ENCODE peak calls at places on chromosomes 6 and 20, in five cellular contexts. V is HCT116, B is PC-3, G is endothelial cell of umbilical vein, T is PC-9. S is an unnamed sample.
A peak's percentile ranks its signal among the peaks of the same experiment; 100 is the strongest.

GRCh38 chr6:89951574-89952360 is 57.5 kb downstream of the GJA10 start:
- DNase-seq in V (no peak), B (peak; percentile 87), G (no peak), T (no peak), S (no peak)

GRCh38 chr6:20367716-20368485 is 33.8 kb upstream of the E2F3 start:
- DNase-seq in V (no peak), B (no peak), G (no peak), T (no peak), S (no peak)

GRCh38 chr20:60177080-60177479 is 218.9 kb downstream of the CDH26 start:
- DNase-seq in V (no peak), B (no peak), G (no peak), T (no peak), S (no peak)

GRCh38 chr6:37646986-37647764 is 50.5 kb downstream of the MDGA1 start:
- DNase-seq in V (no peak), B (no peak), G (no peak), T (no peak), S (no peak)

GRCh38 chr20:11302436-11302835 is 615.3 kb upstream of the BTBD3 start:
- DNase-seq in V (no peak), B (peak; percentile 13), G (no peak), T (no peak), S (peak; percentile 38)

GRCh38 chr6:137880633-137881521 is 13.8 kb downstream of the TNFAIP3 start:
- DNase-seq in V (no peak), B (no peak), G (no peak), T (no peak), S (no peak)

GRCh38 chr20:10656270-10656669 is 17.5 kb downstream of the JAG1 start:
- DNase-seq in V (no peak), B (no peak), G (no peak), T (no peak), S (no peak)

GRCh38 chr20:17624551-17625245 is 54.8 kb downstream of the DSTN start:
- DNase-seq in V (no peak), B (no peak), G (no peak), T (no peak), S (no peak)

GRCh38 chr20:31566658-31567379 is 38.3 kb upstream of the ID1 start:
- DNase-seq in V (peak; percentile 75), B (peak; percentile 84), G (no peak), T (peak; percentile 95), S (no peak)

DNA sequence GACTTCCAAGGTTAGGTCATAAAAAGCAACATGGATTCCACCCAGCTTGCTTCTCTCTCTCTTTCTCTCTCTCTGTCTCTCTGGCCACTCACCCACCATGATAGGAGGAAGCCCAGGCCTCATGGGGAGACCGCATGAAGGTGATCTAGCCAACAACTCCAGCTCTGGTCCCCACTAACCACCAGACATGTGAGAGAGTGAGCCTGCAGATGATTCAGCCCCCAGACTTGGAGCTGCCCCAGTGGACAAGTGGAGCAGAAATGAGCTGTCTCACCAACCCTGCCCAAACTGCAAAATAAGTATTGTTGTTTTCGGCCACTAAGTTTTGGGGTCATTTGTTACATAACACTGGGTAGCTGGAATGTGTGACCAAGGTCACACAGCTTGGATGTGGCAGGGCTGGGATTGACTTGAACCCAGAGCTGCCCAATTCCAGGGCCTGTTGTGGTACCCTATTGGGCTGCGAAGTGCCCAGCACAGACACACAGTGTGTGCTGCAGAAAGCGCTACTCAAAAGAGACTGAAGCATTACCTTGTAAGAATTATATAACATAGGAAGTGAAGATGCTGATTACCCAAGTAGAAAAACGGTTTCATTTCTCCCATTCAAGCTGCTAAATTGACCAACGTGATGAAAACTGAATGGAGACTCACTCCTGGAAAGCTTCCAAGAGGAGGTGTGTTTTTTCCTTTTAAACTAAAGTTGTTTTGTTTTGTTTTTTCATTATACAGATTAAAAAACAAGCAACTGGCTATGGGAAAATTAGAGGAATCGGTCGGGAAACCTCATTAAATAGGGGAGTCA is 9.1 kb upstream of the TLDC2 start:
- DNase-seq in V (no peak), B (no peak), G (no peak), T (no peak), S (no peak)
- H2AFZ ChIP-seq in V (no peak overlapping the region), B (no peak overlapping the region), G (no peak overlapping the region), T (no peak overlapping the region), S (no peak overlapping the region)

GRCh38 chr20:38208523-38208922 is 43.5 kb upstream of the TGM2 start:
- DNase-seq in V (no peak), B (no peak), G (no peak), T (no peak), S (no peak)

GRCh38 chr20:38210741-38211140 is 45.7 kb upstream of the TGM2 start:
- DNase-seq in V (no peak), B (peak; percentile 36), G (no peak), T (no peak), S (no peak)

GRCh38 chr20:38208088-38208487 is 43.0 kb upstream of the TGM2 start:
- DNase-seq in V (no peak), B (no peak), G (no peak), T (no peak), S (no peak)

GRCh38 chr20:38209736-38210405 is 44.8 kb upstream of the TGM2 start:
- DNase-seq in V (no peak), B (peak; percentile 49), G (no peak), T (no peak), S (no peak)

GRCh38 chr20:38209054-38209675 is 44.1 kb upstream of the TGM2 start:
- DNase-seq in V (no peak), B (no peak), G (no peak), T (no peak), S (no peak)
- H3K27ac ChIP-seq in V (no peak overlapping the region), B (no peak overlapping the region), G (no peak overlapping the region), T (no peak overlapping the region), S (no peak overlapping the region)

GRCh38 chr6:88298446-88298845 is 132.3 kb upstream of the CNR1 start:
- DNase-seq in V (no peak), B (no peak), G (no peak), T (no peak), S (no peak)
- H3K9me3 ChIP-seq in V (no peaks in the 10 kb centered on the region), B (no peaks in the 10 kb centered on the region), G (no peaks in the 10 kb centered on the region), T (no peaks in the 10 kb centered on the region), S (no peaks in the 10 kb centered on the region)

GRCh38 chr6:141667580-141668309 is 465.0 kb upstream of the GJE1 start:
- DNase-seq in V (no peak), B (no peak), G (no peak), T (no peak), S (no peak)
- H2AFZ ChIP-seq in V (no peak overlapping the region), B (no peak overlapping the region), G (no peak overlapping the region), T (peak overlapping the region; percentile 57), S (peak overlapping the region; percentile 21)

DNA sequence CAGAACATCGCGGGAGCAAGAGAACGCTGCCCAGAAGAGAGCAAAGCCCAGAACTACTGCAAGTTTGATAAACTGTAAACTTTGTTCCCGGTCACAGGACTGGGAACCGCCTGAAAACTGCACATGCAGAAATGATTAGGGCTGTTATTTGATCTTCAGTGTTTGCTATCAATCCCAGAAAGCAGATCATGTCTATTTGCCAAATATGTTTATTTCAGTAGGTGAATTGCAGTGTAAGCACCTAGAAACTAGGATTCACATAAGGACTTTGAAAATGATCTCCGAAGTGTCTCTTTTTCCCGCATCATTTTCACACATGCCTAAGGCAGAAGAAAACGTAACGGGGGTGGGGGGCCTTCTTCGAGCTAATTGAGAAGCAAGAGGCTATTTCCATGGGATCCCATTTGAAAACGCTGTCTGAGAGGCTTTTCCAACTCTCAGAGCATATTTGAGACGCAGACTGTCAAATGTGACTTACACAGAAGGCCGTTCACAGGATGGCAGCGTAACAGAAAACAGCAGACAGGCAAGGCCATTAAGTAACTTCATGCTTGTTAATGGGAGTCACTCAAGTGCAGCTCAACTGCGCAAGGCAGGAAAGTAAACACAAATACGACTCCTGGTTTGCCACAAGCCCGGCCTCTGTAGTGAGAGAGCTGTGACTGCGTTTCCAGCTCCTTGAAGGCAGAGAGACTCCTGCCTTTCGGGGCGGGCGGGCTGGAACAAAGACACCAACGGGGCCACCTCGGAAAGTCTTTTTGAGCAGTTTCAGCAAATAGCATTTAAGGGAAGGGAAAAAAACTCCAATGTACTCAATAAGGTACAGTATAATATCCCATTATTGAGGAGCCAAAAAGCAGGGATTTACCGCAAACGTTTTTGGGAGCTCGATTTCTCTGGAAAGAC is 144.7 kb upstream of the ZNF217 start:
- DNase-seq in V (no peak), B (peak; percentile 98), G (no peak), T (peak; percentile 97), S (no peak)
- H3K27ac ChIP-seq in V (no peak overlapping the region), B (peak overlapping the region; percentile 87), G (no peak overlapping the region), T (peak overlapping the region; percentile 98), S (peak overlapping the region; percentile 94)

GRCh38 chr6:148657053-148657452 is 89.8 kb upstream of the UST start:
- DNase-seq in V (no peak), B (peak; percentile 5), G (no peak), T (no peak), S (no peak)
- H3K9me3 ChIP-seq in V (no peaks in the 10 kb centered on the region), B (peaks cover 13% of the 10 kb centered on the region), G (no peaks in the 10 kb centered on the region), T (peaks cover 16% of the 10 kb centered on the region), S (no peaks in the 10 kb centered on the region)

S was measured in keratinocyte.